ENCODE peak calls at places on chromosomes 6 and 20, in eight cellular contexts. One of them, this sample, is unnamed.

GRCh38 chr6:97322226-97322625 is 39.2 kb upstream of the MMS22L start:
- ATAC-seq in left lung: no peak
- ATAC-seq in left cardiac atrium: no peak
- ATAC-seq in Panc1: no peak
- ATAC-seq in IMR-90: no peak
- ATAC-seq in activated naive CD8-positive, alpha-beta T cell treated with anti-CD3 and anti-CD28 coated beads, Interleukin-2, amount 10 ng/mL, durations not matched to agents 7 days and 5 days: no peak
- ATAC-seq in PC-3: no peak
- ATAC-seq in foreskin keratinocyte: peak
- ATAC-seq in this sample: no peak

GRCh38 chr6:142184332-142184731 is 37.3 kb downstream of the VTA1 start:
- ATAC-seq in left lung: peak
- ATAC-seq in left cardiac atrium: no peak
- ATAC-seq in Panc1: no peak
- ATAC-seq in IMR-90: no peak
- ATAC-seq in activated naive CD8-positive, alpha-beta T cell treated with anti-CD3 and anti-CD28 coated beads, Interleukin-2, amount 10 ng/mL, durations not matched to agents 7 days and 5 days: no peak
- ATAC-seq in PC-3: no peak
- ATAC-seq in foreskin keratinocyte: no peak
- ATAC-seq in this sample: no peak

GRCh38 chr6:41958022-41958856 is 16.6 kb upstream of the CCND3 start:
- ATAC-seq in left lung: no peak
- ATAC-seq in left cardiac atrium: no peak
- ATAC-seq in Panc1: no peak
- ATAC-seq in IMR-90: no peak
- ATAC-seq in activated naive CD8-positive, alpha-beta T cell treated with anti-CD3 and anti-CD28 coated beads, Interleukin-2, amount 10 ng/mL, durations not matched to agents 7 days and 5 days: peak
- ATAC-seq in PC-3: no peak
- ATAC-seq in foreskin keratinocyte: no peak
- ATAC-seq in this sample: peak

GRCh38 chr20:2741463-2741862 is 48.9 kb downstream of the EBF4 start:
- ATAC-seq in left lung: no peak
- ATAC-seq in left cardiac atrium: no peak
- ATAC-seq in Panc1: no peak
- ATAC-seq in IMR-90: no peak
- ATAC-seq in activated naive CD8-positive, alpha-beta T cell treated with anti-CD3 and anti-CD28 coated beads, Interleukin-2, amount 10 ng/mL, durations not matched to agents 7 days and 5 days: peak
- ATAC-seq in PC-3: peak
- ATAC-seq in foreskin keratinocyte: no peak
- ATAC-seq in this sample: no peak

GRCh38 chr6:40923860-40924259 is 115.2 kb downstream of the UNC5CL start:
- ATAC-seq in left lung: no peak
- ATAC-seq in left cardiac atrium: no peak
- ATAC-seq in Panc1: no peak
- ATAC-seq in IMR-90: no peak
- ATAC-seq in activated naive CD8-positive, alpha-beta T cell treated with anti-CD3 and anti-CD28 coated beads, Interleukin-2, amount 10 ng/mL, durations not matched to agents 7 days and 5 days: no peak
- ATAC-seq in PC-3: no peak
- ATAC-seq in foreskin keratinocyte: no peak
- ATAC-seq in this sample: no peak

GRCh38 chr20:53291548-53291947 is 302.1 kb downstream of the ZNF217 start:
- ATAC-seq in left lung: no peak
- ATAC-seq in left cardiac atrium: no peak
- ATAC-seq in Panc1: no peak
- ATAC-seq in IMR-90: no peak
- ATAC-seq in activated naive CD8-positive, alpha-beta T cell treated with anti-CD3 and anti-CD28 coated beads, Interleukin-2, amount 10 ng/mL, durations not matched to agents 7 days and 5 days: no peak
- ATAC-seq in PC-3: no peak
- ATAC-seq in foreskin keratinocyte: no peak
- ATAC-seq in this sample: no peak

GRCh38 chr20:24950128-24950835 is 1.2 kb downstream of the CST7 start:
- ATAC-seq in left lung: no peak
- ATAC-seq in left cardiac atrium: no peak
- ATAC-seq in Panc1: peak
- ATAC-seq in IMR-90: no peak
- ATAC-seq in activated naive CD8-positive, alpha-beta T cell treated with anti-CD3 and anti-CD28 coated beads, Interleukin-2, amount 10 ng/mL, durations not matched to agents 7 days and 5 days: no peak
- ATAC-seq in PC-3: no peak
- ATAC-seq in foreskin keratinocyte: peak
- ATAC-seq in this sample: no peak

GRCh38 chr6:69914015-69914485 is 47.7 kb downstream of the COL19A1 start:
- ATAC-seq in left lung: no peak
- ATAC-seq in left cardiac atrium: no peak
- ATAC-seq in Panc1: no peak
- ATAC-seq in IMR-90: no peak
- ATAC-seq in activated naive CD8-positive, alpha-beta T cell treated with anti-CD3 and anti-CD28 coated beads, Interleukin-2, amount 10 ng/mL, durations not matched to agents 7 days and 5 days: no peak
- ATAC-seq in PC-3: no peak
- ATAC-seq in foreskin keratinocyte: no peak
- ATAC-seq in this sample: no peak

This sample was measured in stimulated activated memory B cell treated with anti-CD40 and anti-IgM and Interleukin-4, amounts not matched to agents 10 μg/mL and 1 μg/mL and 100 μg/mL, for 72 hours.